ENCODE peak calls at places on chromosomes 3 and 15, in five cellular contexts. One of them, this sample, is unnamed.

GRCh38 chr3:38721207-38721772 is 71.8 kb upstream of the SCN5A start:
- DNase-seq in T-helper 2 cell: no peak
- DNase-seq in effector CD4-positive, alpha-beta T cell: no peak
- DNase-seq in RPMI7951: no peak
- DNase-seq in left cardiac atrium: no peak
- DNase-seq in this sample: no peak

GRCh38 chr3:123817413-123817812 is 66.7 kb downstream of the MYLK start:
- DNase-seq in left cardiac atrium: no peak
- DNase-seq in T-helper 2 cell: no peak
- DNase-seq in RPMI7951: peak
- DNase-seq in effector CD4-positive, alpha-beta T cell: no peak
- DNase-seq in this sample: no peak

GRCh38 chr3:134362670-134363380 is 11.4 kb downstream of the AMOTL2 start:
- DNase-seq in effector CD4-positive, alpha-beta T cell: no peak
- DNase-seq in RPMI7951: no peak
- DNase-seq in T-helper 2 cell: no peak
- DNase-seq in left cardiac atrium: peak
- DNase-seq in this sample: no peak

GRCh38 chr3:11155341-11156025 is 1.2 kb downstream of the HRH1 start:
- DNase-seq in effector CD4-positive, alpha-beta T cell: no peak
- DNase-seq in T-helper 2 cell: peak
- DNase-seq in left cardiac atrium: peak
- DNase-seq in RPMI7951: peak
- DNase-seq in this sample: peak

GRCh38 chr3:162165346-162165745 is 668.7 kb downstream of the OTOL1 start:
- DNase-seq in left cardiac atrium: no peak
- DNase-seq in RPMI7951: no peak
- DNase-seq in effector CD4-positive, alpha-beta T cell: no peak
- DNase-seq in T-helper 2 cell: no peak
- DNase-seq in this sample: no peak

GRCh38 chr3:121794264-121794983 is 40.4 kb downstream of the IQCB1 start:
- DNase-seq in effector CD4-positive, alpha-beta T cell: no peak
- DNase-seq in RPMI7951: no peak
- DNase-seq in left cardiac atrium: no peak
- DNase-seq in T-helper 2 cell: no peak
- DNase-seq in this sample: no peak

GRCh38 chr15:92839696-92840095 is 60.4 kb upstream of the CHD2 start:
- DNase-seq in effector CD4-positive, alpha-beta T cell: no peak
- DNase-seq in RPMI7951: no peak
- DNase-seq in left cardiac atrium: no peak
- DNase-seq in T-helper 2 cell: peak
- DNase-seq in this sample: peak

GRCh38 chr3:30443756-30444673 is 162.4 kb upstream of the TGFBR2 start:
- DNase-seq in RPMI7951: peak
- DNase-seq in T-helper 2 cell: no peak
- DNase-seq in left cardiac atrium: no peak
- DNase-seq in effector CD4-positive, alpha-beta T cell: no peak
- DNase-seq in this sample: no peak

GRCh38 chr3:140006331-140006730 is 71.3 kb downstream of the CLSTN2 start:
- DNase-seq in RPMI7951: no peak
- DNase-seq in T-helper 2 cell: no peak
- DNase-seq in left cardiac atrium: no peak
- DNase-seq in effector CD4-positive, alpha-beta T cell: no peak
- DNase-seq in this sample: no peak

GRCh38 chr3:186882881-186883685 is 40.6 kb downstream of the ADIPOQ start:
- DNase-seq in effector CD4-positive, alpha-beta T cell: no peak
- DNase-seq in RPMI7951: peak
- DNase-seq in T-helper 2 cell: peak
- DNase-seq in left cardiac atrium: no peak
- DNase-seq in this sample: peak

GRCh38 chr3:182794806-182795369 is 1.6 kb downstream of the ATP11B start:
- DNase-seq in effector CD4-positive, alpha-beta T cell: no peak
- DNase-seq in left cardiac atrium: no peak
- DNase-seq in T-helper 2 cell: no peak
- DNase-seq in RPMI7951: no peak
- DNase-seq in this sample: no peak

GRCh38 chr15:91559066-91559465 is 294.4 kb upstream of the SLCO3A1 start:
- DNase-seq in effector CD4-positive, alpha-beta T cell: no peak
- DNase-seq in T-helper 2 cell: no peak
- DNase-seq in left cardiac atrium: no peak
- DNase-seq in RPMI7951: peak
- DNase-seq in this sample: no peak

GRCh38 chr15:46304320-46304719 is 669.5 kb downstream of the SQOR start:
- DNase-seq in RPMI7951: peak
- DNase-seq in T-helper 2 cell: peak
- DNase-seq in left cardiac atrium: no peak
- DNase-seq in effector CD4-positive, alpha-beta T cell: no peak
- DNase-seq in this sample: peak

GRCh38 chr3:81643721-81644120 is 117.7 kb downstream of the GBE1 start:
- DNase-seq in RPMI7951: peak
- DNase-seq in T-helper 2 cell: peak
- DNase-seq in left cardiac atrium: no peak
- DNase-seq in effector CD4-positive, alpha-beta T cell: no peak
- DNase-seq in this sample: no peak

GRCh38 chr3:80734955-80735354 is 967.2 kb upstream of the ROBO1 start:
- DNase-seq in T-helper 2 cell: no peak
- DNase-seq in effector CD4-positive, alpha-beta T cell: no peak
- DNase-seq in RPMI7951: no peak
- DNase-seq in left cardiac atrium: no peak
- DNase-seq in this sample: no peak

GRCh38 chr3:112686360-112686759 is 45.4 kb upstream of the CCDC80 start:
- DNase-seq in T-helper 2 cell: no peak
- DNase-seq in left cardiac atrium: no peak
- DNase-seq in effector CD4-positive, alpha-beta T cell: no peak
- DNase-seq in RPMI7951: peak
- DNase-seq in this sample: no peak

GRCh38 chr15:34365073-34365825 is 1.7 kb downstream of the LPCAT4 start:
- DNase-seq in effector CD4-positive, alpha-beta T cell: no peak
- DNase-seq in T-helper 2 cell: peak
- DNase-seq in left cardiac atrium: peak
- DNase-seq in RPMI7951: no peak
- DNase-seq in this sample: peak

GRCh38 chr3:187062526-187063177 is 76.6 kb downstream of the RPL39L start:
- DNase-seq in T-helper 2 cell: peak
- DNase-seq in RPMI7951: no peak
- DNase-seq in left cardiac atrium: no peak
- DNase-seq in effector CD4-positive, alpha-beta T cell: no peak
- DNase-seq in this sample: no peak

GRCh38 chr3:148078659-148079058 is 619.0 kb upstream of the AGTR1 start:
- DNase-seq in left cardiac atrium: no peak
- DNase-seq in effector CD4-positive, alpha-beta T cell: no peak
- DNase-seq in RPMI7951: no peak
- DNase-seq in T-helper 2 cell: no peak
- DNase-seq in this sample: no peak

GRCh38 chr3:125116311-125117069 is 60.7 kb upstream of the HEG1 start:
- DNase-seq in left cardiac atrium: no peak
- DNase-seq in RPMI7951: peak
- DNase-seq in effector CD4-positive, alpha-beta T cell: no peak
- DNase-seq in T-helper 2 cell: no peak
- DNase-seq in this sample: no peak

GRCh38 chr3:52237006-52237658 is 1.8 kb downstream of the TWF2 start:
- DNase-seq in effector CD4-positive, alpha-beta T cell: no peak
- DNase-seq in RPMI7951: no peak
- DNase-seq in T-helper 2 cell: no peak
- DNase-seq in left cardiac atrium: no peak
- DNase-seq in this sample: no peak

GRCh38 chr3:72031581-72031980 is 246.6 kb upstream of the PROK2 start:
- DNase-seq in left cardiac atrium: no peak
- DNase-seq in T-helper 2 cell: no peak
- DNase-seq in RPMI7951: peak
- DNase-seq in effector CD4-positive, alpha-beta T cell: no peak
- DNase-seq in this sample: peak

GRCh38 chr3:179181021-179181472 is 32.9 kb downstream of the PIK3CA start:
- DNase-seq in T-helper 2 cell: peak
- DNase-seq in RPMI7951: peak
- DNase-seq in left cardiac atrium: no peak
- DNase-seq in effector CD4-positive, alpha-beta T cell: no peak
- DNase-seq in this sample: no peak

GRCh38 chr3:8341853-8342252 is 159.8 kb upstream of the LMCD1 start:
- DNase-seq in left cardiac atrium: no peak
- DNase-seq in effector CD4-positive, alpha-beta T cell: no peak
- DNase-seq in RPMI7951: no peak
- DNase-seq in T-helper 2 cell: no peak
- DNase-seq in this sample: no peak

GRCh38 chr3:190081387-190081786 is 39.3 kb downstream of the P3H2 start:
- DNase-seq in RPMI7951: no peak
- DNase-seq in left cardiac atrium: no peak
- DNase-seq in effector CD4-positive, alpha-beta T cell: no peak
- DNase-seq in T-helper 2 cell: no peak
- DNase-seq in this sample: no peak

GRCh38 chr3:190644766-190645165 is 130.9 kb downstream of the IL1RAP start:
- DNase-seq in RPMI7951: no peak
- DNase-seq in T-helper 2 cell: no peak
- DNase-seq in left cardiac atrium: no peak
- DNase-seq in effector CD4-positive, alpha-beta T cell: no peak
- DNase-seq in this sample: no peak

GRCh38 chr3:32097768-32098167 is 8.7 kb upstream of the GPD1L start:
- DNase-seq in left cardiac atrium: no peak
- DNase-seq in T-helper 2 cell: no peak
- DNase-seq in RPMI7951: no peak
- DNase-seq in effector CD4-positive, alpha-beta T cell: no peak
- DNase-seq in this sample: no peak

This sample was measured in activated CD4-positive, alpha-beta T cell treated with anti-CD3 and anti-CD28 coated beads for 36 hours.